ENCODE peak calls at places on chromosomes 13 and 19, in five cellular contexts. N is GM12878, D is H1, H is K562, S is HepG2. I is an unnamed sample.

GRCh38 chr13:107518292-107518691 is 697.0 kb downstream of the LIG4 start:
- DNase-seq in H (no peak), N (no peak), D (no peak), S (no peak), I (no peak)

GRCh38 chr19:22733691-22734090 is 50.3 kb downstream of the ZNF99 start:
- DNase-seq in D (no peak), N (no peak), S (no peak), H (no peak), I (no peak)

GRCh38 chr13:26560456-26560855 is 3.0 kb downstream of the WASF3 start:
- DNase-seq in D (no peak), H (no peak), N (no peak), S (no peak), I (no peak)

GRCh38 chr19:35264281-35265125 is 4.3 kb upstream of the USF2 start:
- DNase-seq in D (no peak), S (no peak), N (no peak), H (no peak), I (no peak)

GRCh38 chr13:65638572-65639168 is 1591.5 kb downstream of the PCDH9 start:
- DNase-seq in S (peak; percentile 16), D (no peak), N (no peak), H (peak; percentile 5), I (peak; percentile 35)

GRCh38 chr13:42561752-42562467 is 12.0 kb upstream of the TNFSF11 start:
- DNase-seq in D (no peak), H (no peak), N (no peak), S (no peak), I (no peak)

GRCh38 chr13:28356506-28357064 is 138.3 kb downstream of the FLT1 start:
- DNase-seq in D (no peak), H (no peak), N (no peak), S (no peak), I (no peak)

GRCh38 chr19:50794778-50795664 is 4.8 kb downstream of the ACP4 start:
- DNase-seq in D (peak; percentile 79), H (peak; percentile 61), N (no peak), S (no peak), I (no peak)

GRCh38 chr19:8342316-8342683 is 762 bp downstream of the KANK3 start:
- DNase-seq in D (no peak), N (no peak), S (no peak), H (no peak), I (no peak)

GRCh38 chr13:112954488-112955270 is 14.3 kb upstream of the MCF2L start:
- DNase-seq in S (no peak), D (no peak), N (no peak), H (no peak), I (no peak)

GRCh38 chr19:41249707-41250423 is 14.3 kb upstream of the HNRNPUL1 start:
- DNase-seq in S (no peak), N (no peak), H (no peak), D (no peak), I (no peak)

GRCh38 chr19:1098177-1099051 is 3.2 kb upstream of the POLR2E start:
- DNase-seq in S (peak; percentile 94), H (no peak), D (no peak), N (no peak), I (no peak)

GRCh38 chr19:17136026-17136425 is 60.4 kb downstream of the MYO9B start:
- DNase-seq in N (no peak), D (peak; percentile 60), H (no peak), S (no peak), I (no peak)

GRCh38 chr13:72726721-72727416 is 560 bp downstream of the MZT1 start:
- DNase-seq in N (no peak), H (peak; percentile 52), S (peak; percentile 36), D (no peak), I (peak; percentile 2)

GRCh38 chr13:20035130-20035529 is 76.6 kb downstream of the ZMYM2 start:
- DNase-seq in N (no peak), S (no peak), D (no peak), H (no peak), I (no peak)

GRCh38 chr13:111908981-111909380 is 158.0 kb upstream of the SOX1 start:
- DNase-seq in H (no peak), S (no peak), D (peak; percentile 13), N (no peak), I (no peak)

GRCh38 chr19:38870612-38871011 is 7.5 kb downstream of the RINL start:
- DNase-seq in H (no peak), N (no peak), D (no peak), S (no peak), I (no peak)

GRCh38 chr13:45082964-45083363 is 37.3 kb upstream of the GTF2F2 start:
- DNase-seq in S (no peak), N (no peak), D (no peak), H (no peak), I (no peak)

GRCh38 chr13:42036711-42037110 is 11.7 kb upstream of the DGKH start:
- DNase-seq in N (no peak), S (no peak), D (no peak), H (no peak), I (no peak)

GRCh38 chr19:53308339-53308811 is 25.2 kb upstream of the ZNF845 start:
- DNase-seq in H (peak; percentile 45), D (peak; percentile 94), N (no peak), S (no peak), I (no peak)

DNA sequence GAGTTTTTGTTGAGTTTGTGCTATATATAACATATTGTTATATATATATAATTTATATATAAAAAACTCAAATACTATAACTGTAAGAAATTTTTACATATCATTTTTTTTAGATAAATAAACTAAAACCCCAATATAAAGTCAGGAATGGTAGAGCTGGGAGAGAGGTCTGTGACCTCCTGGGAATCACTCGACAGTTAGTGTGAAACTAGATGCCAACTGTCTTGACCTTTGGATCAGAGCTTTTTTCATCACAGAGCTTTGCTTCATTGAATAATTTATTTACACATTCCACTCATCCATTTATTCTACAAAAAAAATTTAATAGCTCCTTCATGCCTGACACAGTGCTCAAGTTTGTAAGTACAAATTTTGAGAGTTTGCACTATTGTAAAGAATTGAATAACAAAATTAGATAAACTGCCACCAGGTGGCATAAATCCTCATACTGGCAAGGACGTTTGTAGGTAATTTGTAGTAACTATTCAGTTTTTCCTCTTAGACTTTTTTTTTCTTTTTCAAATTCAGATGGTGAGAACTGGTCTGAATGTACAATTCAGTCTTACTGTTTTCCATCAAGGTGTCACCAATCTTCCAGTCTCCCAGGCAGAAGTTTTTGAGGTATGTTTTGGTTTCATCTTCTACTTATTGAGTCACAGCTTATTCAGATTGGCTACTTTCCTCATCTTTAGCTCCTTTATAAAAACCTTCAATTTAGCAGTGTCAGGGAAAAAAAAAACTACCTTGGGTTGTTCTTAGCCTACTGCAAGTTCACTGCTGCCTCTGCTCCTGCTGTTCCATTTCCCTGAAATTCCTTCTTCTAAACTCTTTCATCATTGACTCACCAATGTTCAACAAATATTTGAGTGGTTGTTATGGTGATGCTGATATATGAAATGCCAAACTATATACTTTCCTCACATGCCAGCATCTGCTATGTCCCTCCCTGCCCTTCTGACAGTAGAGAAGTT is 28.7 kb downstream of the LACC1 start:
- DNase-seq in S (peak; percentile 20), H (no peak), N (no peak), D (no peak), I (peak; percentile 37)
- TF ChIP-seq SP1 in S (no peak), H (no peak), N (no peak), D (no peak), I (no peak)

GRCh38 chr19:48154003-48154402 is 16.1 kb downstream of the LIG1 start:
- DNase-seq in S (peak; percentile 10), H (no peak), N (no peak), D (no peak), I (no peak)
- TF ChIP-seq YY1 in S (no peak), H (no peak), N (no peak), D (no peak), I (no peak)

DNA sequence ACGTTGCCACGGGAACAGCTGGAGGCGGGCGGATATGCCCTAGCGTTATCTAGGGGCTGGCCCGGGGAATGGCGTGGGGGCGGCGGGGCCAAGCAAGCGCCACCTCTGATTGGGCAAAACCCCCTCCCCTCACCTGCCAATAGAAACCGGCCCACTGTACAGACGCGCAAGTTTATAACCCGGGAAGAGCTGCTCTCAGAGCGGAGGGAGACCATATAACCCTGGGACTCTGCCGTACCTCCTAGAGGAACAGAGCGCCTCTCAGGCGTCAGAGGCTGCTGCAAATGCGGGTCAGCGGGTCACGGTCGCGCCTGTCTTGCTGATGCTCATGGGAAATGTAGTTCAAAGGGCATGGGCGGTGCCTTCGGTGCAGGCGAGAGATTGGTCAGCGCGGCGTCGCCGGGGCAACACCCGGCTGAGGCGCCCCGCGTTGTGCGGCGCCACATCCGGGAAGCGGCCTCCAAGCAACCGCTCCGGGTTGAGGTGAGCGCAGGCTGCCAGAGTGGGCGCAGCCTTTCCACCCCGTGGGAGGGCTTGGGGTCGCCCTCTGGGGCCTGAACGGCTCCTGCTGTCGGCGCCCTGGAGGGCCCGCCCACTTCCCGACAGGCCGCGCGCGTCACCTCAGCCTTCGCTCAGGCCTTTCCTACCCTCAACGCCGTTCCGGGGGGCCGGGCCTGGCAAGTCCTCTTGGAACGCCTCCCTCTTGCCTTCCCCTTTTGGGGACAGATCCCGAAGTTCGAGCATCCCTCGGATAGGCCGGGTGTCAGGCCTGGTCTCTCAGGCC is at the start of gene ZNF446:
- DNase-seq in H (peak; percentile 99), N (peak; percentile 93), D (peak; percentile 93), S (peak; percentile 93), I (peak; percentile 95)
- TF ChIP-seq SRF in H (no peak), N (no peak), D (no peak), S (no peak), I (no peak)

GRCh38 chr19:45492627-45493470 is 4.0 kb downstream of the RTN2 start:
- DNase-seq in S (peak; percentile 68), N (no peak), H (peak; percentile 90), D (peak; percentile 89), I (peak; percentile 72)
- TF ChIP-seq SP1 in S (peak; percentile 27), N (no peak), H (peak; percentile 53), D (no peak), I (peak; percentile 25)

GRCh38 chr13:110269509-110270185 is 37.3 kb downstream of the COL4A1 start:
- DNase-seq in N (no peak), S (no peak), H (no peak), D (peak; percentile 38), I (no peak)

GRCh38 chr13:110271313-110271712 is 35.6 kb downstream of the COL4A1 start:
- DNase-seq in S (no peak), N (no peak), H (no peak), D (peak; percentile 19), I (no peak)

GRCh38 chr13:110272227-110272626 is 34.7 kb downstream of the COL4A1 start:
- DNase-seq in D (peak; percentile 17), H (no peak), N (no peak), S (no peak), I (no peak)

GRCh38 chr13:110268576-110269185 is 38.3 kb downstream of the COL4A1 start:
- DNase-seq in D (peak; percentile 38), N (no peak), S (no peak), H (no peak), I (no peak)

GRCh38 chr13:110270507-110270906 is 36.5 kb downstream of the COL4A1 start:
- DNase-seq in N (no peak), S (no peak), H (no peak), D (no peak), I (no peak)
- TF ChIP-seq YY1 in N (no peak), S (no peak), H (no peak), D (no peak), I (no peak)